ENCODE peak calls at places on chromosome 14, in six cellular contexts. N, P, X, K, R and G are unnamed samples.
A peak's percentile ranks its signal among the peaks of the same experiment; 100 is the strongest.

GRCh38 chr14:101595887-101596721 is 34.8 kb downstream of the DIO3 start:
- DNase-seq in N (no peak), P (no peak), X (peak; percentile 24), K (no peak), R (no peak), G (no peak)

GRCh38 chr14:61719344-61720301 is 24.3 kb downstream of the HIF1A start:
- DNase-seq in N (no peak), P (no peak), X (no peak), K (peak; percentile 55), R (no peak), G (no peak)

GRCh38 chr14:76768201-76768656 is 7.0 kb downstream of the VASH1 start:
- DNase-seq in N (no peak), P (peak; percentile 57), X (peak; percentile 40), K (peak; percentile 69), R (peak; percentile 76), G (no peak)

GRCh38 chr14:54420478-54421116 is 20.6 kb downstream of the CNIH1 start:
- DNase-seq in N (no peak), P (peak; percentile 23), X (no peak), K (peak; percentile 75), R (no peak), G (no peak)

GRCh38 chr14:24164591-24164991 is 3.5 kb downstream of the IRF9 start:
- DNase-seq in N (no peak), P (no peak), X (no peak), K (no peak), R (no peak), G (no peak)

GRCh38 chr14:101022916-101023435 is 119.5 kb upstream of the RTL1 start:
- DNase-seq in N (no peak), P (no peak), X (peak; percentile 9), K (no peak), R (peak; percentile 67), G (no peak)

GRCh38 chr14:59540852-59541251 is 35.8 kb downstream of the CCDC175 start:
- DNase-seq in N (no peak), P (no peak), X (no peak), K (no peak), R (no peak), G (no peak)

GRCh38 chr14:32109676-32110075 is 32.6 kb downstream of the ARHGAP5 start:
- DNase-seq in N (no peak), P (no peak), X (no peak), K (no peak), R (no peak), G (no peak)

GRCh38 chr14:23494223-23494622 is 24.7 kb downstream of the NGDN start:
- DNase-seq in N (no peak), P (no peak), X (no peak), K (no peak), R (no peak), G (no peak)

GRCh38 chr14:37583358-37584210 is 11.5 kb downstream of the FOXA1 start:
- DNase-seq in N (peak; percentile 74), P (no peak), X (no peak), K (no peak), R (no peak), G (no peak)

GRCh38 chr14:55711171-55711811 is 131.3 kb downstream of the KTN1 start:
- DNase-seq in N (no peak), P (no peak), X (no peak), K (no peak), R (no peak), G (no peak)

GRCh38 chr14:61934385-61934784 is 172.2 kb downstream of the SNAPC1 start:
- DNase-seq in N (no peak), P (no peak), X (no peak), K (no peak), R (no peak), G (no peak)

GRCh38 chr14:49892301-49892635 is 614 bp upstream of the ARF6 start:
- DNase-seq in N (peak; percentile 55), P (no peak), X (peak; percentile 57), K (peak; percentile 83), R (no peak), G (no peak)

GRCh38 chr14:28294834-28295440 is 471.6 kb upstream of the FOXG1 start:
- DNase-seq in N (no peak), P (no peak), X (no peak), K (peak; percentile 33), R (no peak), G (no peak)

GRCh38 chr14:52051861-52052260 is 17.0 kb downstream of the NID2 start:
- DNase-seq in N (no peak), P (no peak), X (no peak), K (no peak), R (no peak), G (no peak)

GRCh38 chr14:49546766-49547165 is 39.4 kb downstream of the RPS29 start:
- DNase-seq in N (no peak), P (no peak), X (no peak), K (no peak), R (no peak), G (no peak)

GRCh38 chr14:99686557-99687283 is 2.6 kb downstream of the CYP46A1 start:
- DNase-seq in N (no peak), P (no peak), X (no peak), K (no peak), R (peak; percentile 34), G (no peak)

GRCh38 chr14:59455411-59455810 is 9.8 kb downstream of the GPR135 start:
- DNase-seq in N (no peak), P (no peak), X (no peak), K (no peak), R (no peak), G (no peak)

DNA sequence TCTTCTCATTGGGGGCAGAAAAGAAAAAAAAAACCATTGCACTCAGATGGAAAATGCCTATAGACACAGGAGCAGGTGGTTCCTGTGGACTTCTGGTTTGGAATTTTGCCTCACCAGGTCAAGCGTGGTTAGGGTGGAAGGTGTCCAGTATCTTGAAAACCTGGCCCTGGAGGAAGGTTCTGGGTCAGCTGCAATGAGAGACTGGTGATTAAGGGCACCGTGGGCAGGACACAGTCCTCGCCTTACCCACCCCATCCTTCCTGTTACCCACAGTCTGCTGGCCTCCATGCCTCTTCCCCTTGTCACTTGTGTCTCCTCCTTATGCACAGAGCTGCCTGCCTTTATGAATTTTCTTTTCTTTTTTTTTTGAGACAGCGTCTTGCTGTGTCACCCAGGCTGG is 17.1 kb upstream of the RIN3 start:
- DNase-seq in N (no peak), P (no peak), X (no peak), K (peak; percentile 28), R (no peak), G (no peak)
- H3K4me1 ChIP-seq in N (no peaks in the 10 kb centered on the region), P (no peaks in the 10 kb centered on the region), X (no peaks in the 10 kb centered on the region), K (no peaks in the 10 kb centered on the region), R (no peaks in the 10 kb centered on the region), G (no peaks in the 10 kb centered on the region)

GRCh38 chr14:20878695-20879094 is 12.5 kb upstream of the RNASE3 start:
- DNase-seq in N (no peak), P (no peak), X (no peak), K (no peak), R (no peak), G (no peak)

GRCh38 chr14:20873370-20874177 is 17.6 kb upstream of the RNASE3 start:
- DNase-seq in N (peak; percentile 27), P (peak; percentile 47), X (peak; percentile 85), K (peak; percentile 73), R (peak; percentile 91), G (no peak)
- TF ChIP-seq POLR2AphosphoS5 in N (no peak), P (no peak), X (peak; percentile 20), K (peak; percentile 26), R (no peak), G (no peak)

GRCh38 chr14:34913619-34914018 is 38.5 kb upstream of the BAZ1A start:
- DNase-seq in N (no peak), P (no peak), X (no peak), K (no peak), R (no peak), G (no peak)
- H3K4me1 ChIP-seq in N (no peaks in the 10 kb centered on the region), P (no peaks in the 10 kb centered on the region), X (no peaks in the 10 kb centered on the region), K (peaks cover 2% of the 10 kb centered on the region), R (no peaks in the 10 kb centered on the region), G (no peaks in the 10 kb centered on the region)

GRCh38 chr14:51041117-51041531 is 53.8 kb downstream of the TRIM9 start:
- DNase-seq in N (no peak), P (no peak), X (no peak), K (no peak), R (no peak), G (no peak)
- TF ChIP-seq POLR2AphosphoS5 in N (no peak), P (no peak), X (no peak), K (no peak), R (no peak), G (no peak)

GRCh38 chr14:105880616-105881015 is 354.2 kb downstream of the TMEM121 start:
- DNase-seq in N (no peak), P (no peak), X (peak; percentile 17), K (no peak), R (peak; percentile 78), G (no peak)

GRCh38 chr14:105879503-105879866 is 353.1 kb downstream of the TMEM121 start:
- DNase-seq in N (no peak), P (no peak), X (peak; percentile 21), K (no peak), R (no peak), G (no peak)

GRCh38 chr14:105878554-105878953 is 352.2 kb downstream of the TMEM121 start:
- DNase-seq in N (no peak), P (no peak), X (no peak), K (no peak), R (peak; percentile 43), G (no peak)

GRCh38 chr14:105881021-105881930 is 354.9 kb downstream of the TMEM121 start:
- DNase-seq in N (no peak), P (no peak), X (peak; percentile 22), K (no peak), R (peak; percentile 72), G (no peak)

DNA sequence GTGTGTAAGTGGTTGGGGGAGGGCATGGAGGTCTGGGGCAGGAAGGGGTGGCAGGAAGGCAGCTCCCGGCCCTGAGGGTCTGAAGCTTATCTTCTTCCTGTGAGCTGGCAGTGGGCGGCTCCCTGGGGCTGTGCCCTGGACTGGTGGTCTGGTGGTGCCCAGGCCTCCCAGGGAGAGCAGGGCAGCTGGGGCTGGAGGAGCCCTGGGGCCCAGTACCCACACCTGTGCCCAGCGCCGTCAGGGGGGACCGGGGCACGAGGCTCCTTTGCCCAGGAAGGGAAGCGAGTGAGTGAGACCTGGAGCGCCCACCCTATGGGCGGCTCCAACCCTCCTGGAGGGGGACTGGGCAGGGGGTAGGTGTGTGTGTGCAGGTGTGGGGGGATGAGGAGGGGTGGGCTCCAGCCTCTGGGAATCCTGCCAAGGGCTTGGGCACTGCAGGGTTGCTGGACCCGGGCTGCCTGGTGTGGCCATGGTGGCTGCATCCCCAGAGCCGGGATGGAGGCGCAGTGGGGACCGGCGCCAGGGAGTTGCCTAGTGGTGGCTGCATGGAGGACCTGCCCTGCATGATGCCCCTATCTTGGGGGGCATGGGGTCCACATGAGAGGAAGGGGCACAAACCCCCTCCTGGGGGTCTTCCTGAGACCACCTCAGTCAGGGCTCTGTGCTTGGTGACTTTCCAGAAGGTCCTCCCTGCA is 353.6 kb downstream of the TMEM121 start:
- DNase-seq in N (no peak), P (no peak), X (peak; percentile 21), K (no peak), R (peak; percentile 78), G (no peak)
- H3K4me1 ChIP-seq in N (no peaks in the 10 kb centered on the region), P (no peaks in the 10 kb centered on the region), X (no peaks in the 10 kb centered on the region), K (no peaks in the 10 kb centered on the region), R (no peaks in the 10 kb centered on the region), G (no peaks in the 10 kb centered on the region)

GRCh38 chr14:103522028-103522581 is 525 bp downstream of the CKB start:
- DNase-seq in N (no peak), P (peak; percentile 63), X (no peak), K (no peak), R (no peak), G (no peak)
- TF ChIP-seq POLR2AphosphoS5 in N (no peak), P (no peak), X (no peak), K (no peak), R (no peak), G (no peak)

GRCh38 chr14:71395151-71395604 is 487.9 kb downstream of the PCNX1 start:
- DNase-seq in N (no peak), P (no peak), X (no peak), K (no peak), R (no peak), G (no peak)
- H3K4me1 ChIP-seq in N (no peaks in the 10 kb centered on the region), P (no peaks in the 10 kb centered on the region), X (peaks cover 29% of the 10 kb centered on the region), K (no peaks in the 10 kb centered on the region), R (peaks cover 4% of the 10 kb centered on the region), G (no peaks in the 10 kb centered on the region)